ENCODE peak calls at places on chromosomes 13 and 19, in six cellular contexts. One of them, this sample, is unnamed.

GRCh38 chr13:100733261-100733660 is 58.7 kb upstream of the TMTC4 start:
- DNase-seq in GM23338: no peak
- DNase-seq in hepatocyte: no peak
- DNase-seq in HCT116: no peak
- DNase-seq in endothelial cell of umbilical vein: no peak
- DNase-seq in MM.1S: no peak
- DNase-seq in this sample: no peak

GRCh38 chr13:71864094-71864980 is 2.7 kb downstream of the DACH1 start:
- DNase-seq in HCT116: no peak
- DNase-seq in MM.1S: no peak
- DNase-seq in endothelial cell of umbilical vein: peak; percentile 75
- DNase-seq in hepatocyte: peak; percentile 61
- DNase-seq in GM23338: peak; percentile 78
- DNase-seq in this sample: no peak

GRCh38 chr13:34303346-34303745 is 485.4 kb downstream of the RFC3 start:
- DNase-seq in hepatocyte: peak; percentile 18
- DNase-seq in endothelial cell of umbilical vein: no peak
- DNase-seq in MM.1S: no peak
- DNase-seq in GM23338: no peak
- DNase-seq in HCT116: no peak
- DNase-seq in this sample: no peak

GRCh38 chr13:54852831-54853230 is 1824.2 kb downstream of the OLFM4 start:
- DNase-seq in hepatocyte: no peak
- DNase-seq in MM.1S: no peak
- DNase-seq in GM23338: no peak
- DNase-seq in endothelial cell of umbilical vein: no peak
- DNase-seq in HCT116: no peak
- DNase-seq in this sample: no peak

GRCh38 chr13:107573184-107573583 is 642.2 kb downstream of the LIG4 start:
- DNase-seq in hepatocyte: no peak
- DNase-seq in MM.1S: no peak
- DNase-seq in GM23338: no peak
- DNase-seq in endothelial cell of umbilical vein: no peak
- DNase-seq in HCT116: no peak
- DNase-seq in this sample: no peak

GRCh38 chr19:18847516-18848463 is 16.0 kb downstream of the UPF1 start:
- DNase-seq in HCT116: no peak
- DNase-seq in MM.1S: no peak
- DNase-seq in hepatocyte: no peak
- DNase-seq in GM23338: no peak
- DNase-seq in endothelial cell of umbilical vein: no peak
- DNase-seq in this sample: no peak

GRCh38 chr13:112351825-112352224 is 24.3 kb upstream of the SPACA7 start:
- DNase-seq in MM.1S: no peak
- DNase-seq in endothelial cell of umbilical vein: no peak
- DNase-seq in GM23338: no peak
- DNase-seq in hepatocyte: no peak
- DNase-seq in HCT116: no peak
- DNase-seq in this sample: no peak

GRCh38 chr13:36804588-36804987 is 14.4 kb upstream of the RFXAP start:
- DNase-seq in hepatocyte: no peak
- DNase-seq in MM.1S: no peak
- DNase-seq in HCT116: no peak
- DNase-seq in GM23338: no peak
- DNase-seq in endothelial cell of umbilical vein: no peak
- DNase-seq in this sample: no peak

GRCh38 chr19:45103200-45103624 is 10.2 kb downstream of the PPP1R37 start:
- DNase-seq in GM23338: no peak
- DNase-seq in MM.1S: no peak
- DNase-seq in endothelial cell of umbilical vein: no peak
- DNase-seq in HCT116: no peak
- DNase-seq in hepatocyte: no peak
- DNase-seq in this sample: no peak

GRCh38 chr13:53066411-53066810 is 37.8 kb downstream of the OLFM4 start:
- DNase-seq in MM.1S: no peak
- DNase-seq in hepatocyte: no peak
- DNase-seq in endothelial cell of umbilical vein: no peak
- DNase-seq in GM23338: no peak
- DNase-seq in HCT116: no peak
- DNase-seq in this sample: no peak

GRCh38 chr19:5580116-5580515 is 12.4 kb upstream of the TINCR start:
- DNase-seq in HCT116: no peak
- DNase-seq in MM.1S: no peak
- DNase-seq in GM23338: no peak
- DNase-seq in hepatocyte: no peak
- DNase-seq in endothelial cell of umbilical vein: no peak
- DNase-seq in this sample: no peak

GRCh38 chr19:31139871-31140505 is 209.2 kb downstream of the TSHZ3 start:
- DNase-seq in hepatocyte: no peak
- DNase-seq in HCT116: no peak
- DNase-seq in GM23338: no peak
- DNase-seq in MM.1S: no peak
- DNase-seq in endothelial cell of umbilical vein: no peak
- DNase-seq in this sample: peak; percentile 93

GRCh38 chr13:40432018-40432978 is 234.1 kb downstream of the FOXO1 start:
- DNase-seq in hepatocyte: no peak
- DNase-seq in endothelial cell of umbilical vein: no peak
- DNase-seq in MM.1S: no peak
- DNase-seq in GM23338: no peak
- DNase-seq in HCT116: no peak
- DNase-seq in this sample: no peak

GRCh38 chr13:62747629-62748028 is 1332.0 kb upstream of the PCDH20 start:
- DNase-seq in GM23338: no peak
- DNase-seq in hepatocyte: peak; percentile 7
- DNase-seq in endothelial cell of umbilical vein: no peak
- DNase-seq in HCT116: no peak
- DNase-seq in MM.1S: no peak
- DNase-seq in this sample: no peak

GRCh38 chr13:86760620-86761019 is 910.6 kb upstream of the SLITRK5 start:
- DNase-seq in GM23338: no peak
- DNase-seq in MM.1S: no peak
- DNase-seq in hepatocyte: no peak
- DNase-seq in HCT116: no peak
- DNase-seq in endothelial cell of umbilical vein: no peak
- DNase-seq in this sample: no peak

GRCh38 chr13:77853701-77854100 is 64.9 kb downstream of the EDNRB start:
- DNase-seq in HCT116: no peak
- DNase-seq in GM23338: peak; percentile 97
- DNase-seq in MM.1S: no peak
- DNase-seq in hepatocyte: no peak
- DNase-seq in endothelial cell of umbilical vein: no peak
- DNase-seq in this sample: no peak

GRCh38 chr19:2425622-2426581 is 1.5 kb downstream of the TIMM13 start:
- DNase-seq in MM.1S: no peak
- DNase-seq in HCT116: no peak
- DNase-seq in hepatocyte: no peak
- DNase-seq in GM23338: no peak
- DNase-seq in endothelial cell of umbilical vein: no peak
- DNase-seq in this sample: no peak

GRCh38 chr13:95954266-95954665 is 98.9 kb downstream of the UGGT2 start:
- DNase-seq in endothelial cell of umbilical vein: no peak
- DNase-seq in hepatocyte: no peak
- DNase-seq in HCT116: no peak
- DNase-seq in MM.1S: no peak
- DNase-seq in GM23338: peak; percentile 69
- DNase-seq in this sample: no peak

GRCh38 chr19:30091456-30091855 is 149.4 kb downstream of the URI1 start:
- DNase-seq in hepatocyte: no peak
- DNase-seq in MM.1S: no peak
- DNase-seq in endothelial cell of umbilical vein: no peak
- DNase-seq in GM23338: no peak
- DNase-seq in HCT116: no peak
- DNase-seq in this sample: no peak

GRCh38 chr19:49663224-49663623 is 2.4 kb downstream of the IRF3 start:
- DNase-seq in HCT116: no peak
- DNase-seq in hepatocyte: no peak
- DNase-seq in endothelial cell of umbilical vein: no peak
- DNase-seq in GM23338: no peak
- DNase-seq in MM.1S: no peak
- DNase-seq in this sample: no peak

GRCh38 chr13:111661776-111662175 is 341.3 kb downstream of the TEX29 start:
- DNase-seq in endothelial cell of umbilical vein: no peak
- DNase-seq in HCT116: no peak
- DNase-seq in MM.1S: no peak
- DNase-seq in GM23338: no peak
- DNase-seq in hepatocyte: no peak
- DNase-seq in this sample: no peak

GRCh38 chr19:48196321-48196761 is 25.9 kb downstream of the ZSWIM9 start:
- DNase-seq in endothelial cell of umbilical vein: no peak
- DNase-seq in HCT116: no peak
- DNase-seq in MM.1S: no peak
- DNase-seq in GM23338: peak; percentile 10
- DNase-seq in hepatocyte: no peak
- DNase-seq in this sample: no peak
- H3K4me2 ChIP-seq in endothelial cell of umbilical vein: no peak overlapping the region
- H3K4me2 ChIP-seq in HCT116: no peak overlapping the region
- H3K4me2 ChIP-seq in MM.1S: no peak overlapping the region
- H3K4me2 ChIP-seq in GM23338: no peak overlapping the region
- H3K4me2 ChIP-seq in hepatocyte: no peak overlapping the region
- H3K4me2 ChIP-seq in this sample: no peak overlapping the region

GRCh38 chr13:25466880-25467279 is 95.1 kb downstream of the ATP8A2 start:
- DNase-seq in HCT116: no peak
- DNase-seq in GM23338: no peak
- DNase-seq in hepatocyte: no peak
- DNase-seq in endothelial cell of umbilical vein: no peak
- DNase-seq in MM.1S: no peak
- DNase-seq in this sample: no peak

GRCh38 chr13:25473864-25474263 is 102.1 kb downstream of the ATP8A2 start:
- DNase-seq in hepatocyte: no peak
- DNase-seq in endothelial cell of umbilical vein: no peak
- DNase-seq in HCT116: no peak
- DNase-seq in GM23338: no peak
- DNase-seq in MM.1S: no peak
- DNase-seq in this sample: peak; percentile 70

GRCh38 chr13:25468330-25469178 is 96.8 kb downstream of the ATP8A2 start:
- DNase-seq in MM.1S: no peak
- DNase-seq in HCT116: no peak
- DNase-seq in GM23338: peak; percentile 73
- DNase-seq in hepatocyte: peak; percentile 66
- DNase-seq in endothelial cell of umbilical vein: no peak
- DNase-seq in this sample: peak; percentile 20

GRCh38 chr13:25463496-25463895 is 91.7 kb downstream of the ATP8A2 start:
- DNase-seq in hepatocyte: no peak
- DNase-seq in endothelial cell of umbilical vein: no peak
- DNase-seq in HCT116: no peak
- DNase-seq in MM.1S: no peak
- DNase-seq in GM23338: no peak
- DNase-seq in this sample: peak; percentile 32

DNA sequence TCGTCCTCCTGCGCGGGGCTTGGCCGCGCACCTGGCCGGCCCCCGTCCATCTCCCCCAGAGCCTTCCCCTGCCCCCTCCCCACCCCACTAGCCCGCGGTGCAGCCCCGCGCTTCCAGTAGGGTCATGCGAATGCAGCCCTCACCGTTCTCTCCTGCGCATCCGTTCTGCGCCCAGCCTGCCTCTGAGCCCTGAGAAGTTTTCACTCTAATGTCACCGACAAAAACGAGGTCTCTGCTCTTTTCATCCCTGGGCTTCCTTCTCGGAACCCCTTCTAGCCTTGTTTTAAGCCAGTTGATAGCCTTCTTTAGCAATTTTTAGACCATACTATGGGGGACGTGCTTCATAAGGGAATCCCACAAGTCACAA is 97.4 kb downstream of the ATP8A2 start:
- DNase-seq in GM23338: peak; percentile 69
- DNase-seq in endothelial cell of umbilical vein: no peak
- DNase-seq in MM.1S: no peak
- DNase-seq in HCT116: no peak
- DNase-seq in hepatocyte: no peak
- DNase-seq in this sample: no peak
- TF ChIP-seq EZH2 in GM23338: no peak
- TF ChIP-seq EZH2 in endothelial cell of umbilical vein: peak; percentile 40
- TF ChIP-seq EZH2 in MM.1S: no peak
- TF ChIP-seq EZH2 in HCT116: no peak
- TF ChIP-seq EZH2 in hepatocyte: peak; percentile 78
- TF ChIP-seq EZH2 in this sample: no peak

DNA sequence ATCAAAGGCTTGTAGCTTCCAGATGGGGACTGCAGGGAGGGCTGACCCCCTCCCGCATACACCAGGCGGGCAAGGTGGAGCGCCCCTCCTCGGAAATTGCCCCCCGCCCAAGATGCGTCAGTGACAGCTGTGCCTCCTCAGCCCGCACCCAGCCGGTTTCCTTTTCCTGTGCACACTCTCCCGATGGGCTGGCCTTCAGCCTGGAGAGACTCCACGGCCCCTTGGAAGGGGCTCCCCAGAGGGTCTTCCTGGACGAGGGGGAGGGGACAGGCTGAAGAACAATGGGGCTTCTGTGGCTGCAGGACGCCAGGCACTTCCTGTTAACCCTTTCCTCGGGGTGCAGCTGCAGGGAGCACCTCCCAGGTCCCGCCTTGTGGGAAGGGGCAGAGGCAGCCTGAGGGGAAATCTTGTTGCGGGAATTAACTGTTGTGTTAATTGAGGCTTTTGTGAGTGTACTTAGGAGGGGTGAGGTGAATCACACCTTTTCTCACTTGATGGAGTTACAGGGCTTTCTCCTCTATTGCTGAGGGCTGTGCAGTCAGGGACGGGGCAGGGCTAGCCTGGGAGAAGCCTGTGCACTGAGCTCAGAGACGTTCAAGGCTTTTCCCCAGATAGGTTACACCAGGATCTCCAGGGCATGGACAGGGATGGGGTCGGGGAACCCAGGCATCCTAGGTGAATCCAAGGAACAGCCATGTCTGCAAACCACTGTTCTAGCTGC is 14.3 kb downstream of the IER2 start:
- DNase-seq in GM23338: peak; percentile 99
- DNase-seq in MM.1S: no peak
- DNase-seq in HCT116: no peak
- DNase-seq in endothelial cell of umbilical vein: peak; percentile 89
- DNase-seq in hepatocyte: peak; percentile 90
- DNase-seq in this sample: no peak
- H3K4me3 ChIP-seq in GM23338: peak overlapping the region; percentile 61
- H3K4me3 ChIP-seq in MM.1S: peak overlapping the region; percentile 21
- H3K4me3 ChIP-seq in HCT116: peak overlapping the region; percentile 54
- H3K4me3 ChIP-seq in endothelial cell of umbilical vein: no peak overlapping the region
- H3K4me3 ChIP-seq in hepatocyte: no peak overlapping the region
- H3K4me3 ChIP-seq in this sample: peak overlapping the region; percentile 32

DNA sequence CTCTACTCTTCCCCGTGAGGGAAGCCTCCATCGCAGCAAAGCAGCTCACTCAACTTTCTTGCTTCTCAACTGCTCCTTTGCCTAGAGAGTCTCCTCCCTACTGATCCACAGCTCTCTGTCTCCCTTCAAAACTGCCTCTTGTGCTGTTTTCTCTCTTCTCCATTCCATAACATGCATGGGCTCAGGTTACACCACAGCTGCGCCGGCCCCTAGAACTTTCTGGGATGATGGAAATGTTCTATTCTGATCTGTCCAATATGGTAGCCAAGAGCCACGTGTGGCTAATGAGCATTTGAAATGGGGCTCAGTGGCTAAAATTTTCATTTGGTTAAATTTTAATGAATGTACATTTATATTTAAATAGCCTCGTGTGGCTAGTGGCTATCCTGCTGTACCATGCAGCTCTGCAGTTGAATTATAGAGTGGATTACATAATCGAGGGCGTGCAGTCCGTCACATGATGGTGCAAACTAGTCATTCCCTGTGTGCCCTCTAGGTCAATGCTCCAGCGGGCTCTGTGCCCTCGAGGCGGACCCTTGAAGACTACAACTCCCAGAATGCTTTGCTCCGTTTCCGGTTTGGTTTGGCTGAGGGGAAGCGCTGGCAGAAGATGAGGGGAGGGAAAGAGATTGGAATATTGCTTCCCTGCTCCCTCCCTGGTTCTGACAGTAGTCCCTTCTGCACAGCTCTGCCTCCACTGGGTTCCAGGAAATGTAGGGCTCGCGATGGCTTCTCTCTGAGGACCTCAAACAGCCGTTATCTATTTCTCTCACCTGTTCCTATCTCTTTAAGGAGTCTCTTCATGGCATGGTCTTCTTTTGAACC is 109.8 kb downstream of the CACNA1A start:
- DNase-seq in GM23338: peak; percentile 97
- DNase-seq in hepatocyte: peak; percentile 61
- DNase-seq in endothelial cell of umbilical vein: peak; percentile 40
- DNase-seq in HCT116: peak; percentile 72
- DNase-seq in MM.1S: no peak
- DNase-seq in this sample: peak; percentile 56
- H3K4me2 ChIP-seq in GM23338: peak overlapping the region; percentile 44
- H3K4me2 ChIP-seq in hepatocyte: peak overlapping the region; percentile 64
- H3K4me2 ChIP-seq in endothelial cell of umbilical vein: no peak overlapping the region
- H3K4me2 ChIP-seq in HCT116: peak overlapping the region; percentile 34
- H3K4me2 ChIP-seq in MM.1S: no peak overlapping the region
- H3K4me2 ChIP-seq in this sample: peak overlapping the region; percentile 71

This sample was measured in astrocyte.